ENCODE peak calls at places on chromosomes 12 and 14, in ten cellular contexts. Y is nephron progenitor cell, I is left lung, S is uterus, W is cardiac fibroblast, Q is prostate gland, C is GM10248, N is AG09309, J is foreskin fibroblast, F is GM20000. V is an unnamed sample.

GRCh38 chr12:44716681-44717080 is 159.4 kb downstream of the NELL2 start:
- DNase-seq in W (no peak), F (no peak), S (no peak), Y (no peak), I (no peak), C (no peak), J (no peak), Q (no peak), N (no peak), V (no peak)

GRCh38 chr12:24012528-24012927 is 63.1 kb upstream of the SOX5 start:
- DNase-seq in S (no peak), W (peak), Y (no peak), I (no peak), F (no peak), Q (no peak), J (no peak), N (no peak), C (no peak), V (no peak)

GRCh38 chr14:105061428-105062047 is 3.7 kb downstream of the GPR132 start:
- DNase-seq in W (no peak), F (peak), I (no peak), S (no peak), J (no peak), N (no peak), Y (no peak), Q (no peak), C (peak), V (no peak)

GRCh38 chr12:78793491-78793890 is 71.1 kb upstream of the SYT1 start:
- DNase-seq in I (no peak), W (peak), J (no peak), C (no peak), N (no peak), S (no peak), F (no peak), Y (no peak), Q (no peak), V (peak)

GRCh38 chr12:11814362-11814761 is 164.9 kb downstream of the ETV6 start:
- DNase-seq in S (no peak), J (peak), W (peak), F (no peak), C (no peak), Y (no peak), N (no peak), I (no peak), Q (no peak), V (peak)

GRCh38 chr14:65103150-65103760 is 938 bp upstream of the MAX start:
- DNase-seq in N (no peak), C (no peak), J (peak), F (no peak), Q (no peak), Y (no peak), W (no peak), S (no peak), I (no peak), V (peak)

GRCh38 chr14:102866982-102867761 is 55.3 kb upstream of the AMN start:
- DNase-seq in I (no peak), Y (no peak), C (no peak), J (no peak), S (no peak), W (no peak), Q (no peak), F (no peak), N (no peak), V (no peak)

GRCh38 chr14:75335588-75335987 is 57.0 kb downstream of the FOS start:
- DNase-seq in W (no peak), I (no peak), Q (no peak), S (no peak), N (no peak), F (no peak), J (no peak), C (no peak), Y (no peak), V (no peak)

GRCh38 chr14:74829238-74829637 is 46.7 kb downstream of the PROX2 start:
- DNase-seq in I (no peak), Y (no peak), F (no peak), J (no peak), W (no peak), C (no peak), S (no peak), N (no peak), Q (no peak), V (no peak)

GRCh38 chr12:62537544-62537943 is 70.9 kb downstream of the MON2 start:
- DNase-seq in J (peak), Q (peak), C (no peak), I (no peak), S (no peak), F (no peak), W (peak), N (peak), Y (no peak), V (peak)

GRCh38 chr14:50257728-50258127 is 26.4 kb upstream of the SOS2 start:
- DNase-seq in W (no peak), S (no peak), F (no peak), J (no peak), I (no peak), C (no peak), N (no peak), Q (no peak), Y (no peak), V (no peak)

GRCh38 chr14:76918751-76919421 is 92.7 kb downstream of the LRRC74A start:
- DNase-seq in Q (peak), F (no peak), I (peak), N (peak), J (peak), S (peak), Y (peak), C (no peak), W (peak), V (peak)

GRCh38 chr14:87805315-87805723 is 187.7 kb downstream of the GALC start:
- DNase-seq in S (no peak), W (peak), F (peak), I (no peak), Q (no peak), C (peak), N (peak), J (peak), Y (peak), V (peak)

GRCh38 chr12:122793685-122794106 is 19.3 kb downstream of the CCDC62 start:
- DNase-seq in N (peak), S (no peak), Q (peak), I (no peak), W (peak), C (peak), J (peak), F (peak), Y (peak), V (peak)

GRCh38 chr12:132185698-132186097 is 41.4 kb downstream of the NOC4L start:
- DNase-seq in F (no peak), Q (no peak), W (no peak), C (no peak), Y (no peak), N (no peak), S (no peak), J (no peak), I (no peak), V (no peak)

GRCh38 chr12:123532808-123533649 is 490 bp downstream of the RILPL1 start:
- DNase-seq in S (peak), F (no peak), W (peak), J (peak), C (peak), Q (no peak), I (peak), N (no peak), Y (peak), V (peak)

GRCh38 chr12:224330-224729 is 10.4 kb upstream of the SLC6A12 start:
- DNase-seq in W (no peak), Q (no peak), J (no peak), F (no peak), S (no peak), I (no peak), C (no peak), Y (no peak), N (no peak), V (no peak)

GRCh38 chr12:101086490-101086889 is 123.5 kb downstream of the SLC5A8 start:
- DNase-seq in F (no peak), W (peak), I (no peak), Q (no peak), Y (peak), C (no peak), J (peak), S (no peak), N (no peak), V (no peak)

GRCh38 chr12:104063712-104064030 is 660 bp upstream of the HCFC2 start:
- DNase-seq in F (no peak), C (no peak), Q (peak), I (no peak), Y (no peak), J (no peak), S (no peak), N (no peak), W (no peak), V (peak)

GRCh38 chr12:11798856-11799530 is 149.5 kb downstream of the ETV6 start:
- DNase-seq in Y (no peak), W (peak), F (no peak), S (no peak), J (peak), C (no peak), I (no peak), N (no peak), Q (no peak), V (peak)

GRCh38 chr14:42683690-42684089 is 1077.0 kb downstream of the LRFN5 start:
- DNase-seq in J (peak), W (peak), Y (no peak), C (no peak), Q (no peak), I (no peak), S (no peak), N (no peak), F (no peak), V (no peak)

GRCh38 chr14:53696217-53696965 is 260.2 kb downstream of the BMP4 start:
- DNase-seq in W (no peak), S (no peak), J (peak), Y (no peak), N (no peak), Q (no peak), F (no peak), C (no peak), I (no peak), V (no peak)

GRCh38 chr12:27785882-27786570 is 6.0 kb upstream of the MANSC4 start:
- DNase-seq in N (no peak), J (peak), Q (no peak), S (no peak), W (peak), C (no peak), F (no peak), Y (no peak), I (no peak), V (peak)

GRCh38 chr14:19729763-19730162 is 13.6 kb upstream of the OR4Q3 start:
- DNase-seq in Y (no peak), S (no peak), W (no peak), N (no peak), J (no peak), C (no peak), F (no peak), Q (no peak), I (no peak), V (no peak)

GRCh38 chr14:90780519-90780918 is 35.7 kb downstream of the TTC7B start:
- DNase-seq in N (no peak), C (no peak), W (no peak), F (no peak), Q (no peak), Y (no peak), S (peak), J (no peak), I (no peak), V (no peak)

GRCh38 chr14:75578786-75579781 is 664 bp downstream of the FLVCR2 start:
- DNase-seq in I (peak), W (peak), Y (no peak), S (peak), N (no peak), J (peak), Q (peak), F (peak), C (no peak), V (peak)

GRCh38 chr12:55132816-55133215 is 6.6 kb downstream of the OR9K2 start:
- DNase-seq in W (no peak), C (no peak), N (no peak), F (no peak), J (no peak), Y (no peak), S (no peak), I (no peak), Q (no peak), V (no peak)
- TF ChIP-seq CTCF in W (peak), C (no peak), N (no peak), F (no peak), J (no peak), Y (no peak), S (no peak), I (no peak), Q (no peak), V (peak)

GRCh38 chr12:19893514-19893913 is 454.2 kb downstream of the AEBP2 start:
- DNase-seq in S (no peak), C (peak), W (peak), J (peak), F (peak), Q (no peak), I (no peak), N (no peak), Y (no peak), V (no peak)
- TF ChIP-seq CTCF in S (no peak), C (peak), W (peak), J (peak), F (no peak), Q (no peak), I (no peak), N (peak), Y (no peak), V (peak)

GRCh38 chr12:13982010-13982409 is 608 bp upstream of the GRIN2B start:
- DNase-seq in Q (no peak), J (no peak), Y (peak), W (no peak), N (no peak), I (no peak), C (no peak), F (no peak), S (no peak), V (no peak)
- TF ChIP-seq CTCF in Q (no peak), J (no peak), Y (peak), W (no peak), N (no peak), I (no peak), C (no peak), F (no peak), S (no peak), V (peak)

GRCh38 chr14:93493054-93493453 is 62.3 kb downstream of the UNC79 start:
- DNase-seq in C (no peak), I (no peak), W (no peak), J (no peak), S (no peak), Q (no peak), Y (no peak), F (no peak), N (no peak), V (no peak)
- TF ChIP-seq CTCF in C (no peak), I (no peak), W (no peak), J (no peak), S (no peak), Q (no peak), Y (no peak), F (no peak), N (no peak), V (no peak)

DNA sequence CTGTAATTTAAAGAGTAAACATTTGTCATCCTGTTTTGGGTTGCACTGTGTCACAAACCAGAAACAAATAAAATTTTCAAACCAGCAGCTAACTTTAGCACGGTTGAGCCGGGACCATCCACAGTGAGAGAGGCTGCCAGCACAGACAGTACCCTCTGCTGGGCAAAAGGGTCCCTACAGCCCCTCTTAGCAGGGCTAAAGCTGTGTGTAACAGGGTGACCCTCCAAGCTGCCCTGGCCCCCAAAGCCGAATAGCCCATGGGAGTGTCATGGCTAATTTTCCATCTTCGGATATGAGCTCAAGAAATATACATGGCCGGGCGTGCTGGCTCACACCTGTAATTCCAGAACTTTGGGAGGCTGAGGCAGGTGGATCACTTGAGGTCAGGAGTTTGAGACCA is 157.1 kb upstream of the GRIN2B start:
- DNase-seq in C (no peak), Y (peak), J (no peak), S (no peak), F (no peak), Q (no peak), N (no peak), W (no peak), I (no peak), V (no peak)
- TF ChIP-seq CTCF in C (no peak), Y (peak), J (no peak), S (no peak), F (no peak), Q (no peak), N (no peak), W (no peak), I (no peak), V (no peak)

DNA sequence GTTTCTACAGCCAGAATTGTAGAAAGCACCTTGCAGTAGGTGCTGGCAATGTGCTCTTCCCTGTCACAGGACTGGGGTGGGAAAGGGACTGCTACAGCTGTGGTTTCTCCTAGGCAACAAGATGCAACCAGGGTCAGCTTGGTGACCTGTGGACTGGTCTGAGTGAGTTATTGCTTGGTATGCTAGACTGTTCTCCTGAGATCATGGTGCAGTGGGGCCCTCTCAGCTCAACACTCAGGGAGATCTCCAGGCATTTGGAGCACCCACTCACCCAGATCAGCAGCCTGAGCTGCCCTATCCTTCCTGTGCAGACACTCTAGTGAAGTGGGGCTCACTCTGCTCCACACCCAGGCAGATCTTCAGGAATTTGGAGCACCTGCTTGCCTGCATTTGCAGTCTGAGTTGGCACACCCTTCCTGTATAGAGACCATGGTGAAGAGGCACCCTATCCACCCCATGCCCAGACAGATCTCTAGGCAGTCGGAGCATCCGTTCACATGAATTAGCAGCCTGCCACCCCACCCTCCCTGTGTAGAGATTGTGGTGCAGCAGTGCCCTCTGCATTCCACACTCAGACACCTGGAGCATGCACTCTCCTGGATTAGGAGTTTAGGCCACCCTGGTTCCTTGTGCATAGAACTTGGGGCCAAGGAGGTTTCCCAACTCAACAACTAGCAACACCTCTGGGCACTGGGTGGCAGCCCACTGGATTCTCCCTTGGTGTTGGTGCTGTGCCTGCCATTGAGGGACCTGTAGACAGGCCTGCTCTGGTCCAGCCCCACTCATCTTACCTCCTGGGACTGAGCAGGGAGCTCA is 3.8 kb upstream of the FAM186B start:
- DNase-seq in S (no peak), Y (no peak), C (no peak), F (no peak), N (no peak), I (peak), Q (no peak), W (no peak), J (no peak), V (no peak)
- TF ChIP-seq CTCF in S (no peak), Y (no peak), C (no peak), F (no peak), N (no peak), I (no peak), Q (no peak), W (no peak), J (no peak), V (no peak)

GRCh38 chr12:58818546-58818945 is 101.8 kb downstream of the LRIG3 start:
- DNase-seq in C (no peak), Y (no peak), J (peak), Q (no peak), F (no peak), S (no peak), W (no peak), I (no peak), N (no peak), V (peak)

GRCh38 chr12:58819945-58820344 is 100.4 kb downstream of the LRIG3 start:
- DNase-seq in S (no peak), I (no peak), C (no peak), J (peak), N (no peak), W (no peak), Y (no peak), Q (no peak), F (no peak), V (no peak)

GRCh38 chr12:58815235-58815634 is 105.1 kb downstream of the LRIG3 start:
- DNase-seq in F (no peak), J (no peak), C (no peak), Q (no peak), W (no peak), I (no peak), S (no peak), N (no peak), Y (no peak), V (no peak)

GRCh38 chr12:58814036-58814435 is 106.3 kb downstream of the LRIG3 start:
- DNase-seq in F (no peak), I (no peak), W (peak), Q (no peak), S (no peak), J (peak), Y (no peak), N (peak), C (no peak), V (peak)

DNA sequence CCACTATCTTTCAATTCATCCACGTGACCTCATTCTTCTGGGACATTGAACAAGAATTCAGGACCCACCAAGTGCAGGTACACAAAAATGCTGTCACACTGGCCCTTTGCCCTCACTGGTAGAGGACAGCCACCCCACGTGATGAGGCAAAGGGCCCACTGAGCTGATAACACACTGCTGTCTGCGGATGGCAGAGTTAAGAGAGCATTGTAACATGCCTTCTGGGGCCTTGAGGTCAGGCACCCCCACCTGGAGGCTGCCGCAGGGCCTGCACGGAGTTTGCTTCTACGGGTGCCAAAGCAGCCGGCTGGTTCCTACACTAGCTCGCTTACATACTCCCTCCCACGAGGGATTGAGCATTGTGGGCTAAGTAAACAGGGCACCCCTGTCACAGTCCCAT is 101.0 kb downstream of the LRIG3 start:
- DNase-seq in Y (no peak), W (no peak), S (no peak), J (no peak), F (no peak), N (no peak), I (no peak), Q (no peak), C (no peak), V (no peak)
- TF ChIP-seq CTCF in Y (no peak), W (no peak), S (no peak), J (no peak), F (no peak), N (no peak), I (no peak), Q (no peak), C (no peak), V (no peak)

GRCh38 chr12:49557917-49558215 is 10.1 kb downstream of the MCRS1 start:
- DNase-seq in S (no peak), J (peak), I (no peak), N (no peak), Q (no peak), C (no peak), W (no peak), F (no peak), Y (no peak), V (no peak)
- TF ChIP-seq CTCF in S (no peak), J (peak), I (no peak), N (peak), Q (no peak), C (peak), W (peak), F (no peak), Y (no peak), V (peak)

DNA sequence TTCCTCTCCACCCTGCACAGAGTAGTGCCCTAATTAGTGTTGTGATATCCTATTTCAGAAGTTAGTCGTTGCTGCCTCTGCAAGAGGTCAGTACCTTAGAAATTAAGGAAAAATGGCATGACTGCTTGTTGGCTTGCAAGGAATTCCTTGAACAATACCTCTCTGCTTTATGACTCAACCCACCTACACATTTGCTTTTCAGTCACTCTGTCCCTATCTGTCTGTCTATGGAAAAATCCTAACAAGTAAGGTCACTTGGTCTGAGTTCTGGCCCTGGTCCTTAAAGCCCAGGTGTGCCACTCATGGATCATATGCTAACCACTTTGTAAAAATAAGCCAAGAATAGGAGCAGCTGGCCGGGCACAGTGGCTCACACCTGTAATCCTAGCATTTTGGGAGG is 116.4 kb upstream of the ATF1 start:
- DNase-seq in I (no peak), Q (no peak), Y (no peak), C (no peak), N (no peak), W (peak), J (peak), F (no peak), S (no peak), V (no peak)
- TF ChIP-seq CTCF in I (no peak), Q (no peak), Y (no peak), C (no peak), N (no peak), W (no peak), J (no peak), F (no peak), S (no peak), V (no peak)